ENCODE peak calls at places on chromosomes 7 and 10, in four cellular contexts. U is WTC11, O is HepG2, Q is GM12878. V is an unnamed sample.

GRCh38 chr7:16934947-16935742 is 53.4 kb upstream of the AGR3 start:
- DNase-seq in U (no peak), O (no peak), Q (no peak), V (no peak)

GRCh38 chr7:73436031-73436929 is 2.7 kb downstream of the FZD9 start:
- DNase-seq in U (no peak), O (peak; percentile 54), Q (no peak), V (no peak)

GRCh38 chr10:81473755-81474154 is 401.2 kb upstream of the NRG3 start:
- DNase-seq in U (no peak), O (no peak), Q (no peak), V (no peak)

GRCh38 chr10:102643346-102644065 is 773 bp upstream of the TRIM8 start:
- DNase-seq in U (peak; percentile 63), O (peak; percentile 70), Q (no peak), V (peak; percentile 57)

GRCh38 chr7:95324396-95324795 is at the start of gene PON1:
- DNase-seq in U (peak; percentile 40), O (no peak), Q (no peak), V (peak; percentile 30)

GRCh38 chr10:58943234-58943633 is 233.2 kb upstream of the PHYHIPL start:
- DNase-seq in U (no peak), O (no peak), Q (no peak), V (no peak)

GRCh38 chr10:33631991-33632390 is 297.5 kb upstream of the NRP1 start:
- DNase-seq in U (no peak), O (no peak), Q (no peak), V (no peak)

GRCh38 chr7:80263821-80264220 is 129.2 kb downstream of the GNAI1 start:
- DNase-seq in U (no peak), O (no peak), Q (no peak), V (no peak)

GRCh38 chr10:118956253-118957140 is 73.0 kb upstream of the NANOS1 start:
- DNase-seq in U (no peak), O (no peak), Q (no peak), V (no peak)

GRCh38 chr7:73865738-73866445 is 4.9 kb downstream of the TMEM270 start:
- DNase-seq in U (peak; percentile 51), O (peak; percentile 34), Q (no peak), V (peak; percentile 53)

GRCh38 chr7:114229251-114229650 is 185.4 kb upstream of the FOXP2 start:
- DNase-seq in U (no peak), O (no peak), Q (no peak), V (no peak)

GRCh38 chr10:104659809-104660208 is 18.7 kb downstream of the SORCS3 start:
- DNase-seq in U (no peak), O (no peak), Q (no peak), V (no peak)

GRCh38 chr10:5609952-5610616 is 56.3 kb downstream of the ASB13 start:
- DNase-seq in U (no peak), O (no peak), Q (no peak), V (peak; percentile 43)

GRCh38 chr7:151727579-151728285 is 149.2 kb downstream of the PRKAG2 start:
- DNase-seq in U (no peak), O (no peak), Q (no peak), V (peak; percentile 71)

GRCh38 chr10:66627156-66627555 is 298.7 kb upstream of the LRRTM3 start:
- DNase-seq in U (peak; percentile 16), O (peak; percentile 34), Q (no peak), V (no peak)

GRCh38 chr10:27683226-27683625 is 62.4 kb downstream of the MKX start:
- DNase-seq in U (no peak), O (no peak), Q (no peak), V (no peak)

GRCh38 chr10:70820976-70821750 is 5.4 kb downstream of the SGPL1 start:
- DNase-seq in U (no peak), O (no peak), Q (no peak), V (no peak)

GRCh38 chr10:119291223-119291900 is 84.0 kb downstream of the GRK5 start:
- DNase-seq in U (no peak), O (no peak), Q (no peak), V (no peak)

GRCh38 chr10:102118867-102119266 is 1.3 kb downstream of the LDB1 start:
- DNase-seq in U (no peak), O (no peak), Q (no peak), V (no peak)

GRCh38 chr10:74500806-74501205 is 325.6 kb upstream of the KAT6B start:
- DNase-seq in U (no peak), O (no peak), Q (no peak), V (no peak)

GRCh38 chr7:132307465-132307864 is 268.8 kb downstream of the PLXNA4 start:
- DNase-seq in U (peak; percentile 26), O (no peak), Q (no peak), V (no peak)

GRCh38 chr7:121531175-121532070 is 135.3 kb upstream of the FAM3C start:
- DNase-seq in U (no peak), O (no peak), Q (no peak), V (no peak)

GRCh38 chr7:140857048-140857447 is 67.7 kb downstream of the BRAF start:
- DNase-seq in U (no peak), O (no peak), Q (no peak), V (no peak)

GRCh38 chr10:122267849-122268737 is 3.0 kb upstream of the BTBD16 start:
- DNase-seq in U (peak; percentile 80), O (peak; percentile 78), Q (no peak), V (peak; percentile 37)

GRCh38 chr7:30913821-30914515 is 2.3 kb downstream of the AQP1 start:
- DNase-seq in U (no peak), O (no peak), Q (no peak), V (peak; percentile 79)

GRCh38 chr7:93055543-93056107 is 62.2 kb downstream of the SAMD9 start:
- DNase-seq in U (no peak), O (peak; percentile 34), Q (no peak), V (no peak)

GRCh38 chr10:131901181-131901829 is 497 bp downstream of the PPP2R2D start:
- DNase-seq in U (peak; percentile 59), O (no peak), Q (no peak), V (peak; percentile 43)

GRCh38 chr7:67423058-67423457 is 426.4 kb downstream of the TYW1 start:
- DNase-seq in U (no peak), O (no peak), Q (no peak), V (no peak)

GRCh38 chr10:132612571-132613504 is 75.3 kb downstream of the INPP5A start:
- DNase-seq in U (peak; percentile 11), O (no peak), Q (no peak), V (no peak)

GRCh38 chr7:96244244-96244991 is 77.5 kb downstream of the SLC25A13 start:
- DNase-seq in U (no peak), O (no peak), Q (no peak), V (no peak)

GRCh38 chr7:25091129-25091528 is 33.9 kb downstream of the CYCS start:
- DNase-seq in U (no peak), O (no peak), Q (no peak), V (no peak)

GRCh38 chr7:151773795-151774194 is 103.1 kb downstream of the PRKAG2 start:
- DNase-seq in U (no peak), O (no peak), Q (no peak), V (no peak)

GRCh38 chr10:90751107-90751997 is 106.5 kb downstream of the HTR7 start:
- DNase-seq in U (peak; percentile 76), O (peak; percentile 49), Q (peak; percentile 27), V (peak; percentile 58)

GRCh38 chr7:151448261-151449252 is 8.6 kb upstream of the CRYGN start:
- DNase-seq in U (peak; percentile 82), O (peak; percentile 20), Q (no peak), V (peak; percentile 88)

GRCh38 chr7:157694389-157694665 is 357.5 kb downstream of the DNAJB6 start:
- DNase-seq in U (peak; percentile 9), O (no peak), Q (no peak), V (no peak)

GRCh38 chr7:101333912-101334311 is 12.3 kb upstream of the IFT22 start:
- DNase-seq in U (no peak), O (no peak), Q (no peak), V (no peak)

GRCh38 chr7:45177801-45178200 is 20.2 kb downstream of the RAMP3 start:
- DNase-seq in U (no peak), O (no peak), Q (no peak), V (no peak)

GRCh38 chr10:5976689-5977470 is 463 bp downstream of the IL15RA start:
- DNase-seq in U (peak; percentile 45), O (no peak), Q (no peak), V (peak; percentile 81)

DNA sequence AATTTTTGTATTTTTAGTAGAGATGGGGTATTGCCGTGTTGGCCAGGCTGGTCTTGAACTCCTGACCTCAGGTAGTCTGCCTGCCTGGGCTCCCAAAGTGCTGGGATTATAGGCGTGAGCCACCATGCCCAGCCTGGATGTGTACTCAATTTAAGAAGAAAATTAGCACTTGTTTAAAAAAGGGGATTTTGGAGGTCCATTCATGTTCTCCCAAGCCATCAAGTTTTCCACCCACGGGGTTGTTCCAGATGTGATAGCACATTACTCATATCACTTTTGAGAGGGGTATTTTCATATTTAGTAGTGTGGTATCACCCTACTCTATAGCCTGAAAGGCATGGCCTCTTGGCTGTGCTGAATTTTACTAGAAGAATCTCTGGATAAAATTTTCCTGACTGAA is 10.5 kb upstream of the SLC26A3 start:
- DNase-seq in U (no peak), O (no peak), Q (no peak), V (no peak)
- TF ChIP-seq NR2C2 in U (no peak), O (no peak), Q (no peak), V (no peak)

GRCh38 chr10:124615259-124615658 is 128.9 kb downstream of the FAM53B start:
- DNase-seq in U (no peak), O (no peak), Q (no peak), V (no peak)

GRCh38 chr10:124612611-124613498 is 131.3 kb downstream of the FAM53B start:
- DNase-seq in U (peak; percentile 72), O (peak; percentile 49), Q (no peak), V (peak; percentile 65)

GRCh38 chr10:124609698-124610097 is 134.5 kb downstream of the FAM53B start:
- DNase-seq in U (no peak), O (peak; percentile 42), Q (no peak), V (peak; percentile 19)

GRCh38 chr10:124614003-124614659 is 130.0 kb downstream of the FAM53B start:
- DNase-seq in U (no peak), O (no peak), Q (peak; percentile 58), V (no peak)

GRCh38 chr10:124611738-124612137 is 132.4 kb downstream of the FAM53B start:
- DNase-seq in U (no peak), O (no peak), Q (no peak), V (no peak)
- TF ChIP-seq NR2C2 in U (no peak), O (no peak), Q (no peak), V (no peak)

GRCh38 chr10:96280859-96281258 is 9.5 kb upstream of the BLNK start:
- DNase-seq in U (no peak), O (no peak), Q (no peak), V (no peak)
- TF ChIP-seq NR2C2 in U (no peak), O (no peak), Q (no peak), V (no peak)

DNA sequence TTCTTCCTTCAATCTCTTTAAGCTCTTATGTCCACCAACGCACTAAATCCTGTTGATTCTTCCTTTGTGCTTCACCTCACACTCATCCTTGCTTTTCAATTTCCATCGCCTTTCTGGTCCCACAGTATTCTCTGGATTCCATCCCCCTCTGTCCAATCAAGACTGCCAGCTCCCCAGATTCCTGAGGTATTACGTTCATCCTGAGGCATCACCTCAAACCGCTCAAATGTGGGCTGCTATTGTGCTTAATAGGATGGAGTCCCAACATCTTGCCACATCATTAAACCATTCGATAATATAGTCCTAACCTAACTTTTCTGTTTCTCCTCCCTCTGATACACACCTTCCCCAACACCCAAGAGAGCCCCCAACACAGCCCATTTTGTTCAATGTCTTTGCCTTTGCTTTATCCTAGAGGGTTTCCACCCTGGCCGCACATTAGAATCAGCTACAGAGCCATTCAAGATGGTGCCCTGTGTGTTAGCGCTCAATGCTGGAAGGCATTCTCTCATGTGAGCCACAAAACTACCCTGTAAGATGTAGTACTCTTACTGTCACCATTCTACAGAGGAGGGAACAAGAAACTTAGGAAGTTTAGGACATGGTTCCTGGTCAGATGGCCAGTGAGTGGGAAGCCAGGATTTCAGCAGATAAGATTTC is 79.5 kb upstream of the LEP start:
- DNase-seq in U (no peak), O (no peak), Q (no peak), V (no peak)
- TF ChIP-seq NR2C2 in U (no peak), O (no peak), Q (no peak), V (no peak)

V was measured in K562.